ENCODE peak calls at places on chromosomes 16 and 17, in five cellular contexts. B, V, H, N and P are unnamed samples.

GRCh38 chr16:10878644-10879498 is 1.9 kb downstream of the CIITA start:
- DNase-seq in H (no peak), B (peak), N (peak), V (peak), P (peak)

GRCh38 chr16:726438-727290 is at the start of the genes CCDC78 and HAGHL:
- DNase-seq in H (peak), V (no peak), B (peak), N (peak), P (no peak)

GRCh38 chr16:46620265-46621005 is 744 bp downstream of the SHCBP1 start:
- DNase-seq in B (no peak), V (no peak), N (no peak), H (no peak), P (no peak)

GRCh38 chr16:78224342-78224741 is 124.9 kb downstream of the WWOX start:
- DNase-seq in B (no peak), V (no peak), H (no peak), N (no peak), P (no peak)

GRCh38 chr17:81550285-81550684 is 1.9 kb downstream of the FAAP100 start:
- DNase-seq in V (no peak), H (no peak), B (no peak), N (no peak), P (no peak)

GRCh38 chr16:81778861-81779539 is at the start of gene PLCG2:
- DNase-seq in V (peak), N (peak), B (peak), H (peak), P (peak)

GRCh38 chr17:64024781-64025731 is 4.6 kb upstream of the ICAM2 start:
- DNase-seq in B (peak), V (peak), N (no peak), H (no peak), P (peak)

GRCh38 chr16:11029948-11030347 is 85.6 kb downstream of the CLEC16A start:
- DNase-seq in N (no peak), V (peak), B (no peak), H (no peak), P (no peak)

GRCh38 chr17:77382966-77383612 is 242.3 kb downstream of the SEC14L1 start:
- DNase-seq in H (no peak), N (no peak), B (no peak), V (peak), P (no peak)

GRCh38 chr16:66588981-66589713 is 9.9 kb downstream of the CMTM2 start:
- DNase-seq in N (peak), B (peak), H (peak), V (no peak), P (peak)

GRCh38 chr16:73527191-73527590 is 479.3 kb upstream of the ZFHX3 start:
- DNase-seq in V (no peak), N (no peak), B (no peak), H (no peak), P (no peak)

GRCh38 chr17:30187528-30187927 is 48.0 kb downstream of the SLC6A4 start:
- DNase-seq in V (peak), N (no peak), B (no peak), H (no peak), P (no peak)

GRCh38 chr16:86818701-86819522 is 240.6 kb downstream of the FOXL1 start:
- DNase-seq in H (no peak), B (no peak), N (no peak), V (peak), P (no peak)

GRCh38 chr17:69450857-69451410 is 36.4 kb downstream of the MAP2K6 start:
- DNase-seq in V (no peak), N (no peak), H (no peak), B (no peak), P (no peak)

GRCh38 chr16:47571711-47572110 is 110.6 kb downstream of the PHKB start:
- DNase-seq in B (no peak), N (no peak), V (no peak), H (no peak), P (no peak)

GRCh38 chr16:66858740-66859396 is 14.7 kb downstream of the CA7 start:
- DNase-seq in V (peak), N (no peak), H (no peak), B (no peak), P (no peak)

GRCh38 chr17:3916013-3916696 is at the start of gene P2RX1:
- DNase-seq in N (no peak), H (no peak), V (no peak), B (peak), P (no peak)

GRCh38 chr17:59375858-59376257 is 44.4 kb downstream of the YPEL2 start:
- DNase-seq in V (no peak), H (peak), N (no peak), B (no peak), P (no peak)

GRCh38 chr16:3879887-3880564 is 487 bp downstream of the CREBBP start:
- DNase-seq in N (peak), B (peak), H (peak), V (no peak), P (peak)